ENCODE peak calls at places on chromosomes 11 and 22, in eight cellular contexts. One of them, this sample, is unnamed.

GRCh38 chr11:114413958-114414357 is 13.5 kb downstream of the RBM7 start:
- DNase-seq in nucleus accumbens: no peak
- DNase-seq in EH: no peak
- DNase-seq in T follicular helper cell: no peak
- DNase-seq in lower leg skin: no peak
- DNase-seq in GM23248: no peak
- DNase-seq in heart right ventricle: no peak
- DNase-seq in suprapubic skin: no peak
- DNase-seq in this sample: no peak

GRCh38 chr22:21082248-21082647 is 36.5 kb downstream of the LRRC74B start:
- DNase-seq in lower leg skin: no peak
- DNase-seq in T follicular helper cell: no peak
- DNase-seq in EH: peak
- DNase-seq in nucleus accumbens: no peak
- DNase-seq in GM23248: no peak
- DNase-seq in suprapubic skin: peak
- DNase-seq in heart right ventricle: no peak
- DNase-seq in this sample: no peak

GRCh38 chr11:132296946-132297610 is 926.7 kb downstream of the NTM start:
- DNase-seq in GM23248: no peak
- DNase-seq in heart right ventricle: no peak
- DNase-seq in EH: no peak
- DNase-seq in lower leg skin: no peak
- DNase-seq in nucleus accumbens: no peak
- DNase-seq in T follicular helper cell: no peak
- DNase-seq in suprapubic skin: no peak
- DNase-seq in this sample: no peak

GRCh38 chr11:70915158-70915795 is 337.1 kb downstream of the SHANK2 start:
- DNase-seq in T follicular helper cell: no peak
- DNase-seq in lower leg skin: no peak
- DNase-seq in EH: no peak
- DNase-seq in heart right ventricle: no peak
- DNase-seq in GM23248: peak
- DNase-seq in nucleus accumbens: peak
- DNase-seq in suprapubic skin: no peak
- DNase-seq in this sample: no peak

GRCh38 chr22:27153386-27153785 is 496.0 kb downstream of the MIAT start:
- DNase-seq in T follicular helper cell: no peak
- DNase-seq in lower leg skin: no peak
- DNase-seq in heart right ventricle: no peak
- DNase-seq in GM23248: no peak
- DNase-seq in suprapubic skin: no peak
- DNase-seq in EH: peak
- DNase-seq in nucleus accumbens: no peak
- DNase-seq in this sample: no peak

GRCh38 chr22:46433318-46433717 is 97.8 kb downstream of the TRMU start:
- DNase-seq in GM23248: no peak
- DNase-seq in T follicular helper cell: no peak
- DNase-seq in nucleus accumbens: no peak
- DNase-seq in heart right ventricle: no peak
- DNase-seq in lower leg skin: no peak
- DNase-seq in suprapubic skin: no peak
- DNase-seq in EH: no peak
- DNase-seq in this sample: no peak

GRCh38 chr22:44660051-44660830 is 41.8 kb upstream of the PRR5 start:
- DNase-seq in lower leg skin: no peak
- DNase-seq in suprapubic skin: no peak
- DNase-seq in nucleus accumbens: no peak
- DNase-seq in EH: no peak
- DNase-seq in T follicular helper cell: no peak
- DNase-seq in GM23248: no peak
- DNase-seq in heart right ventricle: no peak
- DNase-seq in this sample: no peak

GRCh38 chr11:128574576-128575011 is 12.8 kb downstream of the ETS1 start:
- DNase-seq in lower leg skin: no peak
- DNase-seq in heart right ventricle: no peak
- DNase-seq in EH: peak
- DNase-seq in T follicular helper cell: no peak
- DNase-seq in GM23248: no peak
- DNase-seq in suprapubic skin: no peak
- DNase-seq in nucleus accumbens: no peak
- DNase-seq in this sample: no peak

GRCh38 chr22:22201185-22201924 is 43.2 kb upstream of the VPREB1 start:
- DNase-seq in lower leg skin: no peak
- DNase-seq in EH: peak
- DNase-seq in nucleus accumbens: no peak
- DNase-seq in suprapubic skin: no peak
- DNase-seq in T follicular helper cell: peak
- DNase-seq in GM23248: peak
- DNase-seq in heart right ventricle: peak
- DNase-seq in this sample: peak

GRCh38 chr11:107076832-107077231 is 58.6 kb upstream of the GUCY1A2 start:
- DNase-seq in EH: no peak
- DNase-seq in heart right ventricle: no peak
- DNase-seq in suprapubic skin: no peak
- DNase-seq in T follicular helper cell: no peak
- DNase-seq in GM23248: no peak
- DNase-seq in nucleus accumbens: no peak
- DNase-seq in lower leg skin: no peak
- DNase-seq in this sample: no peak

GRCh38 chr22:30422481-30423295 is 2.9 kb upstream of the MTFP1 start:
- DNase-seq in suprapubic skin: peak
- DNase-seq in T follicular helper cell: no peak
- DNase-seq in nucleus accumbens: peak
- DNase-seq in heart right ventricle: peak
- DNase-seq in lower leg skin: peak
- DNase-seq in EH: peak
- DNase-seq in GM23248: peak
- DNase-seq in this sample: peak

GRCh38 chr11:69876013-69876412 is 56.8 kb upstream of the FGF3 start:
- DNase-seq in nucleus accumbens: no peak
- DNase-seq in heart right ventricle: no peak
- DNase-seq in GM23248: no peak
- DNase-seq in lower leg skin: peak
- DNase-seq in T follicular helper cell: no peak
- DNase-seq in suprapubic skin: peak
- DNase-seq in EH: no peak
- DNase-seq in this sample: peak

GRCh38 chr11:23778971-23779370 is 717.9 kb upstream of the LUZP2 start:
- DNase-seq in EH: peak
- DNase-seq in nucleus accumbens: no peak
- DNase-seq in T follicular helper cell: no peak
- DNase-seq in heart right ventricle: no peak
- DNase-seq in suprapubic skin: no peak
- DNase-seq in lower leg skin: no peak
- DNase-seq in GM23248: peak
- DNase-seq in this sample: no peak

GRCh38 chr11:102534261-102534872 is 3.8 kb upstream of the MMP7 start:
- DNase-seq in nucleus accumbens: no peak
- DNase-seq in suprapubic skin: no peak
- DNase-seq in EH: no peak
- DNase-seq in heart right ventricle: no peak
- DNase-seq in GM23248: no peak
- DNase-seq in T follicular helper cell: no peak
- DNase-seq in lower leg skin: no peak
- DNase-seq in this sample: no peak

GRCh38 chr11:112655386-112655785 is 305.8 kb upstream of the NCAM1 start:
- DNase-seq in lower leg skin: peak
- DNase-seq in heart right ventricle: peak
- DNase-seq in suprapubic skin: no peak
- DNase-seq in T follicular helper cell: no peak
- DNase-seq in EH: peak
- DNase-seq in nucleus accumbens: peak
- DNase-seq in GM23248: peak
- DNase-seq in this sample: peak

GRCh38 chr11:46562527-46562926 is 31.3 kb downstream of the AMBRA1 start:
- DNase-seq in heart right ventricle: no peak
- DNase-seq in lower leg skin: no peak
- DNase-seq in suprapubic skin: no peak
- DNase-seq in GM23248: no peak
- DNase-seq in EH: no peak
- DNase-seq in T follicular helper cell: no peak
- DNase-seq in nucleus accumbens: no peak
- DNase-seq in this sample: no peak

GRCh38 chr11:13249992-13250391 is 27.6 kb upstream of the BMAL1 start:
- DNase-seq in EH: peak
- DNase-seq in suprapubic skin: no peak
- DNase-seq in nucleus accumbens: no peak
- DNase-seq in GM23248: peak
- DNase-seq in heart right ventricle: no peak
- DNase-seq in lower leg skin: no peak
- DNase-seq in T follicular helper cell: no peak
- DNase-seq in this sample: no peak

GRCh38 chr11:19079643-19080440 is 19.3 kb upstream of the MRGPRX2 start:
- DNase-seq in suprapubic skin: no peak
- DNase-seq in lower leg skin: no peak
- DNase-seq in GM23248: peak
- DNase-seq in heart right ventricle: no peak
- DNase-seq in T follicular helper cell: no peak
- DNase-seq in nucleus accumbens: no peak
- DNase-seq in EH: peak
- DNase-seq in this sample: no peak

GRCh38 chr11:67544591-67545242 is 21.5 kb upstream of the CABP2 start:
- DNase-seq in nucleus accumbens: no peak
- DNase-seq in heart right ventricle: no peak
- DNase-seq in T follicular helper cell: no peak
- DNase-seq in lower leg skin: no peak
- DNase-seq in suprapubic skin: no peak
- DNase-seq in EH: no peak
- DNase-seq in GM23248: no peak
- DNase-seq in this sample: no peak

GRCh38 chr22:42078469-42079318 is 806 bp upstream of the SMDT1 start:
- DNase-seq in suprapubic skin: peak
- DNase-seq in heart right ventricle: no peak
- DNase-seq in nucleus accumbens: peak
- DNase-seq in EH: peak
- DNase-seq in GM23248: peak
- DNase-seq in T follicular helper cell: no peak
- DNase-seq in lower leg skin: peak
- DNase-seq in this sample: peak

GRCh38 chr22:20033045-20033706 is 12.3 kb downstream of the TANGO2 start:
- DNase-seq in suprapubic skin: no peak
- DNase-seq in EH: no peak
- DNase-seq in T follicular helper cell: no peak
- DNase-seq in heart right ventricle: peak
- DNase-seq in GM23248: no peak
- DNase-seq in nucleus accumbens: peak
- DNase-seq in lower leg skin: no peak
- DNase-seq in this sample: no peak

GRCh38 chr11:116960916-116961315 is 123.5 kb upstream of the APOA1 start:
- DNase-seq in nucleus accumbens: no peak
- DNase-seq in heart right ventricle: no peak
- DNase-seq in suprapubic skin: no peak
- DNase-seq in T follicular helper cell: no peak
- DNase-seq in EH: peak
- DNase-seq in GM23248: peak
- DNase-seq in lower leg skin: no peak
- DNase-seq in this sample: no peak

This sample was measured in lower lobe of right lung.